ENCODE peak calls at places on chromosomes 4 and X, in five cellular contexts. One of them, this sample, is unnamed.
A peak's percentile ranks its signal among the peaks of the same experiment; 100 is the strongest.

GRCh38 chrX:154046262-154046771 is 26.6 kb upstream of the IRAK1 start:
- DNase-seq in CD4-positive, alpha-beta T cell: no peak
- DNase-seq in fibroblast of lung: peak; percentile 84
- DNase-seq in heart right ventricle: peak; percentile 43
- DNase-seq in IMR-90: peak; percentile 86
- DNase-seq in this sample: peak; percentile 26

GRCh38 chr4:120683902-120684540 is 238.5 kb downstream of the PRDM5 start:
- DNase-seq in CD4-positive, alpha-beta T cell: no peak
- DNase-seq in fibroblast of lung: no peak
- DNase-seq in heart right ventricle: no peak
- DNase-seq in IMR-90: no peak
- DNase-seq in this sample: peak; percentile 12

GRCh38 chr4:41465135-41465761 is 72.7 kb upstream of the LIMCH1 start:
- DNase-seq in CD4-positive, alpha-beta T cell: no peak
- DNase-seq in fibroblast of lung: no peak
- DNase-seq in heart right ventricle: no peak
- DNase-seq in IMR-90: no peak
- DNase-seq in this sample: no peak

GRCh38 chrX:105695451-105695850 is 126.9 kb upstream of the NRK start:
- DNase-seq in CD4-positive, alpha-beta T cell: no peak
- DNase-seq in fibroblast of lung: peak; percentile 57
- DNase-seq in heart right ventricle: no peak
- DNase-seq in IMR-90: peak; percentile 20
- DNase-seq in this sample: peak; percentile 75

GRCh38 chrX:110795645-110796510 is at the start of gene CHRDL1:
- DNase-seq in CD4-positive, alpha-beta T cell: no peak
- DNase-seq in fibroblast of lung: peak; percentile 1
- DNase-seq in heart right ventricle: no peak
- DNase-seq in IMR-90: no peak
- DNase-seq in this sample: peak; percentile 0

GRCh38 chr4:40357738-40358137 is 22.6 kb downstream of the CHRNA9 start:
- DNase-seq in CD4-positive, alpha-beta T cell: no peak
- DNase-seq in fibroblast of lung: no peak
- DNase-seq in heart right ventricle: no peak
- DNase-seq in IMR-90: no peak
- DNase-seq in this sample: peak; percentile 14

GRCh38 chrX:9339603-9340569 is 125.0 kb upstream of the TBL1X start:
- DNase-seq in CD4-positive, alpha-beta T cell: no peak
- DNase-seq in fibroblast of lung: peak; percentile 34
- DNase-seq in heart right ventricle: peak; percentile 47
- DNase-seq in IMR-90: no peak
- DNase-seq in this sample: no peak

GRCh38 chrX:72276478-72276953 is 532 bp downstream of the RPS4X start:
- DNase-seq in CD4-positive, alpha-beta T cell: no peak
- DNase-seq in fibroblast of lung: no peak
- DNase-seq in heart right ventricle: peak; percentile 3
- DNase-seq in IMR-90: no peak
- DNase-seq in this sample: no peak

GRCh38 chr4:125313497-125313896 is 1.3 kb upstream of the FAT4 start:
- DNase-seq in CD4-positive, alpha-beta T cell: no peak
- DNase-seq in fibroblast of lung: peak; percentile 95
- DNase-seq in heart right ventricle: peak; percentile 72
- DNase-seq in IMR-90: peak; percentile 94
- DNase-seq in this sample: peak; percentile 85

GRCh38 chr4:151284534-151285245 is 7.7 kb downstream of the PRSS48 start:
- DNase-seq in CD4-positive, alpha-beta T cell: no peak
- DNase-seq in fibroblast of lung: no peak
- DNase-seq in heart right ventricle: no peak
- DNase-seq in IMR-90: no peak
- DNase-seq in this sample: no peak

GRCh38 chrX:107654778-107655761 is 26.8 kb downstream of the PRPS1 start:
- DNase-seq in CD4-positive, alpha-beta T cell: peak; percentile 59
- DNase-seq in fibroblast of lung: peak; percentile 94
- DNase-seq in heart right ventricle: peak; percentile 50
- DNase-seq in IMR-90: peak; percentile 92
- DNase-seq in this sample: peak; percentile 97

GRCh38 chrX:41526268-41526667 is 79.1 kb downstream of the NYX start:
- DNase-seq in CD4-positive, alpha-beta T cell: no peak
- DNase-seq in fibroblast of lung: no peak
- DNase-seq in heart right ventricle: no peak
- DNase-seq in IMR-90: no peak
- DNase-seq in this sample: no peak

GRCh38 chrX:69144854-69145253 is 20.4 kb downstream of the PJA1 start:
- DNase-seq in CD4-positive, alpha-beta T cell: no peak
- DNase-seq in fibroblast of lung: no peak
- DNase-seq in heart right ventricle: no peak
- DNase-seq in IMR-90: no peak
- DNase-seq in this sample: no peak

GRCh38 chr4:14023901-14024300 is 396.4 kb upstream of the BOD1L1 start:
- DNase-seq in CD4-positive, alpha-beta T cell: no peak
- DNase-seq in fibroblast of lung: no peak
- DNase-seq in heart right ventricle: no peak
- DNase-seq in IMR-90: no peak
- DNase-seq in this sample: no peak

GRCh38 chr4:61500883-61501282 is 300.8 kb downstream of the ADGRL3 start:
- DNase-seq in CD4-positive, alpha-beta T cell: no peak
- DNase-seq in fibroblast of lung: peak; percentile 29
- DNase-seq in heart right ventricle: no peak
- DNase-seq in IMR-90: no peak
- DNase-seq in this sample: peak; percentile 51

GRCh38 chr4:185872747-185873380 is 60.9 kb upstream of the SORBS2 start:
- DNase-seq in CD4-positive, alpha-beta T cell: no peak
- DNase-seq in fibroblast of lung: no peak
- DNase-seq in heart right ventricle: no peak
- DNase-seq in IMR-90: peak; percentile 12
- DNase-seq in this sample: peak; percentile 42

GRCh38 chr4:141254326-141254725 is 33.6 kb downstream of the ZNF330 start:
- DNase-seq in CD4-positive, alpha-beta T cell: no peak
- DNase-seq in fibroblast of lung: no peak
- DNase-seq in heart right ventricle: no peak
- DNase-seq in IMR-90: no peak
- DNase-seq in this sample: no peak

GRCh38 chr4:1008840-1009646 is 2.4 kb upstream of the FGFRL1 start:
- DNase-seq in CD4-positive, alpha-beta T cell: peak; percentile 29
- DNase-seq in fibroblast of lung: no peak
- DNase-seq in heart right ventricle: peak; percentile 26
- DNase-seq in IMR-90: no peak
- DNase-seq in this sample: peak; percentile 16

GRCh38 chr4:130210871-130211270 is 1114.9 kb downstream of the C4orf33 start:
- DNase-seq in CD4-positive, alpha-beta T cell: no peak
- DNase-seq in fibroblast of lung: peak; percentile 37
- DNase-seq in heart right ventricle: no peak
- DNase-seq in IMR-90: no peak
- DNase-seq in this sample: peak; percentile 70

GRCh38 chr4:75037253-75037652 is 104.3 kb downstream of the PARM1 start:
- DNase-seq in CD4-positive, alpha-beta T cell: no peak
- DNase-seq in fibroblast of lung: no peak
- DNase-seq in heart right ventricle: no peak
- DNase-seq in IMR-90: no peak
- DNase-seq in this sample: no peak

GRCh38 chr4:97370581-97370980 is 772.7 kb downstream of the STPG2 start:
- DNase-seq in CD4-positive, alpha-beta T cell: no peak
- DNase-seq in fibroblast of lung: no peak
- DNase-seq in heart right ventricle: no peak
- DNase-seq in IMR-90: no peak
- DNase-seq in this sample: peak; percentile 56

GRCh38 chr4:103415801-103416200 is 217.7 kb upstream of the CENPE start:
- DNase-seq in CD4-positive, alpha-beta T cell: no peak
- DNase-seq in fibroblast of lung: no peak
- DNase-seq in heart right ventricle: no peak
- DNase-seq in IMR-90: no peak
- DNase-seq in this sample: peak; percentile 31

GRCh38 chrX:132046533-132046932 is 23.4 kb downstream of the STK26 start:
- DNase-seq in CD4-positive, alpha-beta T cell: no peak
- DNase-seq in fibroblast of lung: no peak
- DNase-seq in heart right ventricle: no peak
- DNase-seq in IMR-90: no peak
- DNase-seq in this sample: no peak

GRCh38 chr4:122632396-122633143 is 11.7 kb upstream of the IL21 start:
- DNase-seq in CD4-positive, alpha-beta T cell: no peak
- DNase-seq in fibroblast of lung: peak; percentile 38
- DNase-seq in heart right ventricle: no peak
- DNase-seq in IMR-90: peak; percentile 47
- DNase-seq in this sample: no peak

GRCh38 chr4:86928400-86929255 is 6.2 kb upstream of the AFF1 start:
- DNase-seq in CD4-positive, alpha-beta T cell: no peak
- DNase-seq in fibroblast of lung: no peak
- DNase-seq in heart right ventricle: no peak
- DNase-seq in IMR-90: no peak
- DNase-seq in this sample: no peak

GRCh38 chr4:40848251-40848650 is 98.5 kb downstream of the NSUN7 start:
- DNase-seq in CD4-positive, alpha-beta T cell: no peak
- DNase-seq in fibroblast of lung: no peak
- DNase-seq in heart right ventricle: no peak
- DNase-seq in IMR-90: peak; percentile 16
- DNase-seq in this sample: no peak

GRCh38 chrX:68193234-68193633 is 240.1 kb downstream of the OPHN1 start:
- DNase-seq in CD4-positive, alpha-beta T cell: no peak
- DNase-seq in fibroblast of lung: no peak
- DNase-seq in heart right ventricle: no peak
- DNase-seq in IMR-90: no peak
- DNase-seq in this sample: no peak

GRCh38 chr4:7398104-7398423 is 36.7 kb downstream of the PSAPL1 start:
- DNase-seq in CD4-positive, alpha-beta T cell: no peak
- DNase-seq in fibroblast of lung: peak; percentile 19
- DNase-seq in heart right ventricle: peak; percentile 59
- DNase-seq in IMR-90: peak; percentile 59
- DNase-seq in this sample: peak; percentile 1

GRCh38 chrX:110162131-110162530 is 155.8 kb downstream of the AMMECR1 start:
- DNase-seq in CD4-positive, alpha-beta T cell: no peak
- DNase-seq in fibroblast of lung: no peak
- DNase-seq in heart right ventricle: no peak
- DNase-seq in IMR-90: no peak
- DNase-seq in this sample: no peak

DNA sequence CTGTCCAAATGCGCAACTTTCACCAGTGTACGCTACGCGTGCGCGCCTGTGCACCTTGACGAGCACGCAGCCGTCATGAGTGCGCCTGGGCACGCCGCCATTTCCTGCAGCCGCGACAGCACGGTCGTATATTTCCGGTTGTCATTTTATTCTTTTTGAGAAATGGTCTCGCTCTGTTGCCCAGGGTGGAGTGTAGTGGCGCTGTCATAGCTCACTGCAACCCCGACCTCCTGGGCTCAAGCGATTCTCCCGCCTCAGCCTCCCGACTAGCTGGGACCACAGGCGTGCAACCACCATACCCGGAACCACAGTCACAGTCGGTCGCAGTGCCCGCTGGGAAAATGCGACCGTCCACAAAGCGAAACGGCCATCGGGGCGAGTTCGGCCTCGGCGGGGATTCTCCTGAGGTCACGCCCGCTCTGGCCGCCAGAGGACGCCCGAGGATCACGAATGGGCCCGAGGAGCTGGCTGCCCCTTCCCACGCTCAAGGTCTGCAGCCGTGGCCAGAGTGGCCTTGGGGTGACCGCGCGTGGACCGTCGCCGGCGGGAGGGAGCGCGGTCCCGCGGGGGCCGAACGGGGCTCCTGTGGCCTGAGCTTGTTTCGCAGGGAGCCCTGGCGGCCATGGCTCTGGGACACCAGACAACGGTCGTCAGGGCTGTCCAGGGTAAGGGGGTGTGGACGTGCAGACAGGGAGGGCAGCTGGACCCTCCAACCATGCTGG is 23.7 kb upstream of the PNMA3 start:
- DNase-seq in CD4-positive, alpha-beta T cell: peak; percentile 60
- DNase-seq in fibroblast of lung: peak; percentile 33
- DNase-seq in heart right ventricle: peak; percentile 62
- DNase-seq in IMR-90: peak; percentile 18
- DNase-seq in this sample: peak; percentile 14
- TF ChIP-seq CTCF in CD4-positive, alpha-beta T cell: peak; percentile 70
- TF ChIP-seq CTCF in fibroblast of lung: peak; percentile 68
- TF ChIP-seq CTCF in heart right ventricle: peak; percentile 80
- TF ChIP-seq CTCF in IMR-90: peak; percentile 80
- TF ChIP-seq CTCF in this sample: peak; percentile 63

GRCh38 chr4:114907514-114908099 is 205.8 kb downstream of the NDST4 start:
- DNase-seq in CD4-positive, alpha-beta T cell: no peak
- DNase-seq in fibroblast of lung: no peak
- DNase-seq in heart right ventricle: no peak
- DNase-seq in IMR-90: no peak
- DNase-seq in this sample: no peak
- TF ChIP-seq CTCF in CD4-positive, alpha-beta T cell: no peak
- TF ChIP-seq CTCF in fibroblast of lung: no peak
- TF ChIP-seq CTCF in heart right ventricle: no peak
- TF ChIP-seq CTCF in IMR-90: no peak
- TF ChIP-seq CTCF in this sample: no peak

DNA sequence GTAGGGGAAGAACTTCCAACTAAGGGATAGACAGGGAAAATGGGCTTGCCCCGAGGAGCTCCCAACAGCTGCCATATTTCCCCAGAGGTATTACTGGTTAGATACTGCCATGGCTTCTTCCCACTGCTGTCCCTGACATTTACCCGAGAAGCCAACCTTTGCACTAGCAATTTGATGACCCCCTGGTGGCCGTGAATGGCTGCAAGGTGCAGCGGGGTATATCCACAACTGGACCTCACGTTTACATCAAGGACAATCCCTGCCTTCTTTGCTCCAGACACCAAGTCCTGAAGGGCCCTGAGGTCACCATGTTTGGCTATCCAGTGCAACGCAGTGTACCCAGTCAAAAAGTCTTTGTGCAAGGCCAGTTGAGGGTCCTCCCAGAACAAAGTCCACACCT is 2.3 kb downstream of the SOWAHB start:
- DNase-seq in CD4-positive, alpha-beta T cell: no peak
- DNase-seq in fibroblast of lung: no peak
- DNase-seq in heart right ventricle: no peak
- DNase-seq in IMR-90: no peak
- DNase-seq in this sample: no peak
- TF ChIP-seq CTCF in CD4-positive, alpha-beta T cell: no peak
- TF ChIP-seq CTCF in fibroblast of lung: no peak
- TF ChIP-seq CTCF in heart right ventricle: no peak
- TF ChIP-seq CTCF in IMR-90: no peak
- TF ChIP-seq CTCF in this sample: no peak

DNA sequence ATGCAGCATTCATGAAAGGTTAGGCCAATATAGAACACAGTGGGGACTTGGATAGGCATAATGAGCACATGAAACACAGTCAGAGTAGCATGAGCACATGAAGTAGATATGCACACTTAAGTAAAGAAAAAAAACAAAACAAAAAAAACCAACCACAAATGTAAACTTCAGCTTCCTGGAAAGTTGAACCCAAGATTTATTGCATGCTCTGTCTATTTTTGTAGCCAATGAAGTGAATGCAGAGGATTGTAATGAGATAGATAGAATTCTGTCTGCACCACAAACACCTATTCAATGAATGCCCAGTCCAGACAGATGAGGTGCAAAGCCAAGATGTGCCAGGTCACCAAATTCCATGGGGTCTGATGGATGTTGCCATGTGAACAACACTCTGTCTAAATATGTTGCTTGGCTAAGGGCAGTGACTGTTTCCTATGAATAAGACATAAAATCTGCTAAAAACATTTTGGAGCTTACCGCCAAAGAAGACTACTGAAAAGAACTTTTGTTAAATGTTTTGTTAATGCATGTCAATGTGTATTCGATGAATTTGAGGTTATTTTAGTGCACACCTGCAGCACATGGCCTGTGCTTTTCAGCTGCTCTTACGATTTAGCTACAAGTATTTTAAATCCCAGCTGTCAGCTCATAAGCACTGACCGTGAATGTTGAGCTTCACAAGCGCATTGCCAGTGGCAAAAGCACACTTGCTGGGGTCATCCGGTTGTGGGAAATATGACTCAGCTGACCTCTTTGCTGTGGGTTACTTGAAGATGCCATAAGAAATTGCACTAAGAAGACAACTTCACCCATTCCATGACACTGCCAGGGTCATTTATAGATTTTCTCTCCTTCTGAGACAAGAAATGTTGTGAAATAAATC is 374.8 kb upstream of the GNPDA2 start:
- DNase-seq in CD4-positive, alpha-beta T cell: no peak
- DNase-seq in fibroblast of lung: peak; percentile 50
- DNase-seq in heart right ventricle: no peak
- DNase-seq in IMR-90: no peak
- DNase-seq in this sample: no peak
- TF ChIP-seq CTCF in CD4-positive, alpha-beta T cell: no peak
- TF ChIP-seq CTCF in fibroblast of lung: no peak
- TF ChIP-seq CTCF in heart right ventricle: no peak
- TF ChIP-seq CTCF in IMR-90: no peak
- TF ChIP-seq CTCF in this sample: no peak